ENCODE peak calls at places on chromosomes 7 and 10, in eight cellular contexts. J, N, V, Q, M, R, X and W are unnamed samples.

GRCh38 chr10:79286318-79286951 is 60.8 kb upstream of the PPIF start:
- DNase-seq in Q (peak), V (no peak), N (peak), M (no peak), R (no peak), X (peak), J (peak), W (peak)

GRCh38 chr7:138032186-138032585 is 30.3 kb upstream of the CREB3L2 start:
- DNase-seq in N (no peak), Q (no peak), M (no peak), X (no peak), V (no peak), J (no peak), R (no peak), W (no peak)

GRCh38 chr7:135194494-135195095 is 16.7 kb downstream of the WDR91 start:
- DNase-seq in R (no peak), J (no peak), Q (peak), X (no peak), M (no peak), V (no peak), N (no peak), W (no peak)

GRCh38 chr7:142459557-142459963 is 201.7 kb upstream of the PRSS58 start:
- DNase-seq in X (no peak), M (no peak), R (no peak), J (no peak), N (peak), Q (peak), V (peak), W (peak)

GRCh38 chr7:95473276-95473985 is 12.3 kb upstream of the ASB4 start:
- DNase-seq in M (no peak), N (no peak), R (no peak), J (no peak), Q (no peak), X (no peak), V (no peak), W (no peak)

GRCh38 chr7:78080811-78081210 is 282.2 kb downstream of the PHTF2 start:
- DNase-seq in Q (peak), N (no peak), R (no peak), J (no peak), V (no peak), X (no peak), M (no peak), W (no peak)

GRCh38 chr10:43322769-43323168 is 48.7 kb upstream of the FXYD4 start:
- DNase-seq in V (no peak), R (peak), Q (peak), J (peak), N (peak), M (no peak), X (peak), W (no peak)

GRCh38 chr10:132548106-132548823 is 10.7 kb downstream of the INPP5A start:
- DNase-seq in R (no peak), M (no peak), N (no peak), Q (no peak), V (no peak), X (no peak), J (no peak), W (no peak)

GRCh38 chr10:92413519-92413918 is 122.6 kb downstream of the MARCHF5 start:
- DNase-seq in J (no peak), V (no peak), Q (no peak), M (no peak), X (no peak), N (no peak), R (no peak), W (no peak)

GRCh38 chr7:148735967-148736366 is 37.3 kb downstream of the CUL1 start:
- DNase-seq in M (no peak), Q (no peak), X (no peak), R (no peak), J (no peak), V (no peak), N (no peak), W (no peak)

GRCh38 chr7:128389085-128389814 is 20.5 kb downstream of the IMPDH1 start:
- DNase-seq in R (no peak), V (no peak), N (no peak), M (no peak), J (no peak), Q (no peak), X (no peak), W (no peak)

GRCh38 chr7:157595086-157595855 is 258.5 kb downstream of the DNAJB6 start:
- DNase-seq in Q (no peak), V (no peak), R (no peak), N (no peak), X (no peak), M (no peak), J (no peak), W (no peak)

GRCh38 chr7:12814797-12815196 is 127.4 kb downstream of the ARL4A start:
- DNase-seq in M (no peak), X (no peak), R (no peak), N (no peak), V (no peak), Q (no peak), J (no peak), W (no peak)

GRCh38 chr10:103605359-103606156 is 112.1 kb downstream of the NEURL1 start:
- DNase-seq in R (no peak), M (no peak), N (peak), Q (peak), J (peak), V (peak), X (peak), W (peak)

GRCh38 chr7:127792528-127793342 is 140.7 kb downstream of the SND1 start:
- DNase-seq in N (no peak), X (no peak), V (no peak), J (no peak), R (no peak), Q (no peak), M (no peak), W (peak)

GRCh38 chr10:108204528-108205313 is 1040.2 kb upstream of the SORCS1 start:
- DNase-seq in M (peak), X (no peak), J (no peak), R (no peak), V (no peak), Q (no peak), N (no peak), W (peak)

GRCh38 chr7:96121752-96122151 is 200.1 kb downstream of the SLC25A13 start:
- DNase-seq in X (no peak), M (no peak), N (no peak), J (no peak), V (no peak), R (no peak), Q (no peak), W (no peak)

GRCh38 chr7:84614821-84615506 is 420.4 kb upstream of the SEMA3A start:
- DNase-seq in V (peak), Q (no peak), J (no peak), X (no peak), N (no peak), M (no peak), R (no peak), W (no peak)

DNA sequence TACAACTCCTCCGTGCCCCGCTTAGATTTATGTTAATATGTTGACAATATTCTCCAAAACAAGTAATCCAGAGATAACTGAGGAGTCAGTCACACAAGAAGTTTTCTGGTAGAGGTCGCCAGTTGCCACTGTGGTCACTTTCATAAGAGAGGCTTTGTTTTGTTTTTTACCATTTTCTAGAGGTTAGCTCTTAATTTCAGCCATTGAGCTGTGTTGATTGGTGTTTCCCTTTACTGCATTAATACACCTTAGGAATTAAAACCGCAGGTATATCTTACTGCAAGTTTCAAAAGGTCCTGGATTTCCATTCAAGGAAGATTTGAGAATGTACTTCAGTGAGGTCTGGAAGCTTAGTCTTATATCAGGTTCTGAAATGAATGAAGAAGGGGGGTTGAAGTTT is 3.5 kb downstream of the BMI1 start:
- DNase-seq in X (no peak), N (no peak), Q (no peak), V (no peak), M (no peak), J (no peak), R (no peak), W (no peak)
- H3K4me3 ChIP-seq in X (no peak), N (peak), Q (no peak), V (peak), M (peak), J (no peak), R (no peak), W (peak)

GRCh38 chr10:101843032-101843991 is at the start of gene KCNIP2:
- DNase-seq in Q (no peak), M (no peak), J (no peak), V (no peak), R (no peak), X (peak), N (peak), W (peak)
- H3K4me3 ChIP-seq in Q (no peak), M (peak), J (no peak), V (no peak), R (no peak), X (peak), N (no peak), W (peak)

GRCh38 chr7:155814569-155815276 is 2.5 kb upstream of the SHH start:
- DNase-seq in N (no peak), Q (peak), J (no peak), V (no peak), X (no peak), R (peak), M (no peak), W (no peak)
- H3K4me3 ChIP-seq in N (no peak), Q (no peak), J (no peak), V (no peak), X (no peak), R (no peak), M (no peak), W (no peak)

DNA sequence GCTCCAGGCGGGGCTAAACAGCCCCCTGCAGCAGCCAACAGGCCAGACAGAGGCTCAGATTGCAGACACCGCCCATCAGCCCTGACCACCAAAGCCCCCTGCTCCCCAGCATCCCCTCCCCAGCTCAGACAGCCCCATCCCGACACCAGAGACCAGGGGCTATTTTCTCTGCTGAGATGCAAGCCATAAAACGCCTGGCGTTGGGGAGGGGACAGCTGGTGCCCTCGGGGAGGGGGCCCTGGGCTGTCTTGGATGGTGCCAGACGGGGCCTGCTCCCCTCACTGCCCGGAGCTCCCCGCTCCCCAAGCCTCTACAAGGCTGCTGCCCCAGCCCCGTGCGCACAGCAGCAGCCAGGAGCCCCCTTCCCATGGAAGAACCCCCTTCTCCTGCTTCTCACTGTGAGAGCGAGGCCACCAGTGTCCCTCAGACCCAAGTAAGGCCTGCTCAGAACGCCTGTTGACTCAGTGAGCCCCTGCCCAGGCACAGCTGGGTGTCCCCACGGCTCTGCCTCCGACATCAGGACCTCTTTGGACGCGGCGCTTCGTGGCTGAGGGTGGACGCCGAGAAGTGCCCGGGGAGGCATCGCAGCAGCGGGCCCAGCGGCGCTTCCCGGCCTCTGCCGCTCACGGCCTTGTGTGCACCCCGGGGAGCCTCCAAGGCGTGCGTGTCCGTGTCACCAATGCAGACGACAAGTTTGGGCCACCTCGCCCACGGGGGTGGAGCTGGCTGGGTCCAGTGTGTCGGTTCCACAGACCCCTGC is 32.0 kb downstream of the GET4 start:
- DNase-seq in Q (no peak), N (no peak), M (no peak), X (no peak), R (no peak), J (no peak), V (no peak), W (no peak)
- H3K4me3 ChIP-seq in Q (no peak), N (no peak), M (no peak), X (peak), R (no peak), J (no peak), V (no peak), W (no peak)

DNA sequence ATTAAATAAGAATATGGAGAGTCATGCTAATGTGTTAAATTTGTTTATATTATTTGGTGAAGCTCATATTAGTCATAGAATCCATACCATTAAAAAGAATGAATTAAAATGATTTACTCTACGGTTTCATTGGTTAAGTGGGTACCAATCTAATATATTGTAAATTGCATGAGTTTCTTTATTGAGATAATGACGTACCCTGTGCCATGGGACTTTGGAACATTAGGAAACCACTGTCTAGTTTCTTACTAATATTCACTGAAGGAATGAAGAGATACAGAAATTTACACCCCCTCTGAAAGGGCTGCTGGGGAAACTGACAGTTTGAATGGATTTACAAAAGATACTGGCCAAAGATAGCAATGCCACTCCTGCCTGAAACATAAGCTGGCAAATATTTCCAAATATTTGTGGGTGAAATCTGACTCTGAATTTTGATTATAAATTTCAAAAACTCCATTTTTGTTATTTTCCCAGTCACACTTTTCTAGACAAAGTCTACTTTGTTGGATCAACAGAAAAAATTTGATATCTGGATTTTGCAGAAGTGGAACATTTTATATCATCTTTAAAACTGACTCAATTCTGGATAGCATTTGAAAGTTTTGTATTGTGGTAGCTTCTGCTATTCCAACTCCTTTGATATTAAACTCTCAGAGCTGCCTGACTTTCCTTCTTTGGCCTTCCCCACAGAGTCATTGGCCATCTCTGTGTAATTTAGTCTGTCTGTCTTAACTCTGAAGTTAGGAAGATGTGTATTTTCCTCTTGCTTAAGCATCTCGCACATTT is 22.3 kb downstream of the MDFIC start:
- DNase-seq in Q (no peak), R (no peak), N (no peak), M (no peak), X (no peak), J (no peak), V (no peak), W (no peak)
- H3K4me3 ChIP-seq in Q (peak), R (no peak), N (no peak), M (no peak), X (no peak), J (no peak), V (no peak), W (no peak)

GRCh38 chr7:100545636-100546128 is 6.7 kb downstream of the AGFG2 start:
- DNase-seq in M (no peak), N (no peak), Q (peak), R (peak), J (peak), V (peak), X (peak), W (no peak)

GRCh38 chr7:100547872-100548271 is 8.9 kb downstream of the AGFG2 start:
- DNase-seq in N (no peak), X (peak), J (peak), V (no peak), M (no peak), Q (no peak), R (no peak), W (no peak)

GRCh38 chr7:100544949-100545635 is 6.1 kb downstream of the AGFG2 start:
- DNase-seq in X (no peak), V (no peak), R (no peak), J (peak), M (no peak), N (no peak), Q (peak), W (no peak)

GRCh38 chr7:100546868-100547800 is 8.1 kb downstream of the AGFG2 start:
- DNase-seq in X (no peak), R (no peak), Q (no peak), V (no peak), J (no peak), M (no peak), N (no peak), W (no peak)

GRCh38 chr7:100546129-100546867 is 7.3 kb downstream of the AGFG2 start:
- DNase-seq in V (no peak), Q (no peak), M (no peak), J (peak), X (no peak), R (no peak), N (no peak), W (no peak)
- H3K4me3 ChIP-seq in V (peak), Q (no peak), M (no peak), J (no peak), X (no peak), R (no peak), N (peak), W (no peak)